ENCODE peak calls at places on chromosomes 2 and 18, in five cellular contexts. L is effector memory CD4-positive, alpha-beta T cell; K is thoracic aorta; R is cardiac muscle cell; T is IMR-90. B is an unnamed sample.

GRCh38 chr2:128395640-128396499 is 77.2 kb upstream of the HS6ST1 start:
- DNase-seq in L (no peak), K (no peak), R (peak), T (peak), B (no peak)

GRCh38 chr18:13233746-13234527 is 15.4 kb downstream of the LDLRAD4 start:
- DNase-seq in L (no peak), K (no peak), R (no peak), T (no peak), B (no peak)

GRCh38 chr2:220856486-220856885 is 715.6 kb downstream of the EPHA4 start:
- DNase-seq in L (no peak), K (no peak), R (no peak), T (no peak), B (no peak)

GRCh38 chr2:85161626-85161960 is 28.4 kb downstream of the TCF7L1 start:
- DNase-seq in L (no peak), K (no peak), R (no peak), T (peak), B (no peak)

GRCh38 chr2:15170068-15170775 is 390.9 kb downstream of the NBAS start:
- DNase-seq in L (no peak), K (no peak), R (peak), T (no peak), B (no peak)

GRCh38 chr18:29012364-29012763 is 835.4 kb upstream of the CDH2 start:
- DNase-seq in L (no peak), K (no peak), R (no peak), T (no peak), B (no peak)

GRCh38 chr2:187338679-187339121 is 109.4 kb downstream of the CALCRL start:
- DNase-seq in L (no peak), K (no peak), R (no peak), T (no peak), B (no peak)

GRCh38 chr2:15579641-15580040 is 12.0 kb upstream of the DDX1 start:
- DNase-seq in L (no peak), K (no peak), R (no peak), T (peak), B (no peak)

GRCh38 chr2:205563646-205564045 is 118.7 kb upstream of the NRP2 start:
- DNase-seq in L (no peak), K (no peak), R (peak), T (no peak), B (peak)

GRCh38 chr18:78732273-78733210 is 247.1 kb upstream of the SALL3 start:
- DNase-seq in L (no peak), K (no peak), R (peak), T (no peak), B (no peak)

GRCh38 chr2:201126308-201127127 is 10.6 kb downstream of the CFLAR start:
- DNase-seq in L (no peak), K (no peak), R (peak), T (peak), B (peak)
- H3K4me3 ChIP-seq in L (peak), K (peak), R (no peak), T (no peak), B (peak)

GRCh38 chr2:207334309-207334630 is 168.5 kb upstream of the KLF7 start:
- DNase-seq in L (no peak), K (peak), R (no peak), T (no peak), B (no peak)
- H3K4me3 ChIP-seq in L (no peak), K (peak), R (no peak), T (peak), B (no peak)

GRCh38 chr2:217790195-217790594 is 212.6 kb downstream of the TNS1 start:
- DNase-seq in L (peak), K (no peak), R (no peak), T (no peak), B (no peak)

GRCh38 chr2:217790681-217791392 is 212.0 kb downstream of the TNS1 start:
- DNase-seq in L (no peak), K (no peak), R (peak), T (peak), B (no peak)

GRCh38 chr2:217789736-217790181 is 213.0 kb downstream of the TNS1 start:
- DNase-seq in L (no peak), K (no peak), R (no peak), T (no peak), B (no peak)

GRCh38 chr2:217788669-217789002 is 214.2 kb downstream of the TNS1 start:
- DNase-seq in L (no peak), K (no peak), R (no peak), T (no peak), B (no peak)

GRCh38 chr2:217789003-217789735 is 213.6 kb downstream of the TNS1 start:
- DNase-seq in L (peak), K (no peak), R (peak), T (peak), B (peak)
- H3K4me3 ChIP-seq in L (peak), K (peak), R (no peak), T (no peak), B (peak)

GRCh38 chr2:165647409-165647808 is 146.6 kb downstream of the GALNT3 start:
- DNase-seq in L (no peak), K (no peak), R (no peak), T (no peak), B (no peak)
- H3K4me3 ChIP-seq in L (no peak), K (no peak), R (no peak), T (no peak), B (no peak)

DNA sequence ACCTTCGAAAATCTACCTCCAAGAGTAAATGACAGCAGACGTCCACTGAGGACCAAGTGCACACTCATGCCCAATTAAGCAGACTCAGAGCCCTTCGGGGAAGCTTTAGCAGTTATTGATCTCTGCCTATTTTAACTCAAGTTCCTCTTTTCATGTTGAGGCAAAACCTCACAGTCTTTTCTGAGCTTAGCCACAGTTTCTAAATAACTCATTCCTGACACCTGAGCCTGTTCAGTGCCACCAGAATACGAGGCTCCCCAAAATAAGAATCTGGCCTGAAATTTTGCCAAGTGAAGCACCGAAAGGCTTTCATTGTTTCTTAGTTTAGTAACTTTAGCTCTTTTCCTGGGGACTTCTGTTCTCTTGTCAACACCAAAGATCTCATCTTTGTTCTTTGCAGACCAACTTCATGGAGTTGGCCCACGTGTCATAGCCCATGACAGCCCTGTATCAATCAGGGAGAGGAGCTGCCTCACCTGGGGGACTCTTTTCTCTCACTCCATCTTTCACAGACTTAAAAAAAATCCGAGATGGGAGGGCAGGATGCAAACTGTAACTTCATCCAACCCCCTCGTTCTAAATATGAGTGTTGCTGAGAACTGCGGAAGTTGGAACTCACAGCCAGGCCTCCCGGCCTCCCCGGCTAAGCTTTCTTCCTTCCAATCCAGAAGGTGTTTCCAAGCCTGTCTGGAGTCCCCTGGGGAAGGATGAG is 22.2 kb downstream of the INPP5D start:
- DNase-seq in L (no peak), K (no peak), R (no peak), T (no peak), B (no peak)
- H3K4me3 ChIP-seq in L (peak), K (no peak), R (no peak), T (no peak), B (peak)

GRCh38 chr2:33207336-33207735 is 260.6 kb downstream of the LTBP1 start:
- DNase-seq in L (no peak), K (no peak), R (no peak), T (no peak), B (no peak)
- H3K4me3 ChIP-seq in L (no peak), K (peak), R (no peak), T (no peak), B (no peak)

GRCh38 chr2:133568598-133568997 is 335 bp upstream of the NCKAP5 start:
- DNase-seq in L (no peak), K (no peak), R (peak), T (no peak), B (no peak)
- H3K4me3 ChIP-seq in L (no peak), K (no peak), R (no peak), T (peak), B (no peak)

DNA sequence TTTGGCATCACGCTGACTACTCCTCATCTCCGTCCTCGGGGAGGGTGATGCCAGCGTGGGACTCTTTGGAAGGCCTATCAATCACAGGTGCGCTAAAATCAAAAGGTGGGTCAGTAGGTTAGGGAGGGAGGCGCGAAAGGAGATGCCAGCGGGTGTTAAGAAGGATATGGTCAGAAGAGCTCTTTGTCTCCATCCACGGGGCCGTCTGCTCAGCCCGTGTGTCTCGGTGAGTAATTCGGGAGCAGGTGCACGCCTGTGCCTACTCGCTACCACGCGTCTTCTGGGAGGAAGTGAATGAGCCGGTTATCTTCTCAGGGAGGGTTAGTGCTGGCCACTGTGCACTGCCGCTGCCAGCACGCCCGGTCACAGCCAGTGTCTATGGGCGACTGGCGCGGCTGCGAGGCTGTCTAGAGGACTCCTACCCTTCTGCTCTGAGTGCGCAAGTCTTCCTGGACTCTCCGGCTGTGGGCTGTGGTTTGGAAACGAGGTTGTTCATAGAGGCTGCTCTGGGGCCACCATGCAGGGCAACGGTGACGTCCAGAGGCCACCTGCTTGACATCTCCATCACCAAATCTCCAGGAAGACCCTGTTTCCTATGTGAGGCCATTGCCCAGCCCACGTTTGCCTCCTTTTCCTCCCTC is 153.4 kb downstream of the MBP start:
- DNase-seq in L (no peak), K (no peak), R (no peak), T (no peak), B (no peak)
- H3K4me3 ChIP-seq in L (no peak), K (no peak), R (no peak), T (no peak), B (no peak)